ENCODE peak calls at places on chromosomes 4 and X, in seven cellular contexts. I is AG04450; Q is central memory CD8-positive, alpha-beta T cell; O is head of caudate nucleus; Y is neural crest cell; B is T-helper 17 cell; Z is NCI-H774. R is an unnamed sample.

GRCh38 chr4:142366821-142367220 is 479.3 kb downstream of the INPP4B start:
- DNase-seq in I (no peak), Q (no peak), O (no peak), Y (no peak), B (no peak), Z (no peak), R (no peak)

GRCh38 chrX:46912098-46912672 is at the start of gene JADE3:
- DNase-seq in I (no peak), Q (no peak), O (peak; percentile 49), Y (peak; percentile 55), B (no peak), Z (peak; percentile 47), R (peak; percentile 45)

GRCh38 chr4:139642364-139642763 is 23.3 kb upstream of the MGST2 start:
- DNase-seq in I (no peak), Q (no peak), O (no peak), Y (no peak), B (no peak), Z (no peak), R (no peak)

GRCh38 chrX:111394581-111394980 is 17.4 kb downstream of the DCX start:
- DNase-seq in I (no peak), Q (no peak), O (no peak), Y (no peak), B (no peak), Z (no peak), R (no peak)

GRCh38 chr4:103928370-103928769 is 208.6 kb upstream of the TACR3 start:
- DNase-seq in I (no peak), Q (no peak), O (no peak), Y (no peak), B (no peak), Z (no peak), R (no peak)

GRCh38 chrX:17038277-17038676 is 91.8 kb downstream of the REPS2 start:
- DNase-seq in I (no peak), Q (no peak), O (no peak), Y (no peak), B (no peak), Z (no peak), R (no peak)

GRCh38 chrX:148865237-148865636 is 364.8 kb downstream of the AFF2 start:
- DNase-seq in I (no peak), Q (no peak), O (no peak), Y (no peak), B (no peak), Z (no peak), R (no peak)

GRCh38 chr4:133146574-133147198 is 2.4 kb upstream of the PCDH10 start:
- DNase-seq in I (no peak), Q (no peak), O (peak; percentile 88), Y (peak; percentile 73), B (no peak), Z (no peak), R (peak; percentile 92)

GRCh38 chr4:79209822-79210635 is 115.8 kb downstream of the NAA11 start:
- DNase-seq in I (no peak), Q (no peak), O (no peak), Y (no peak), B (no peak), Z (no peak), R (no peak)

GRCh38 chr4:7043521-7044414 is 596 bp downstream of the TADA2B start:
- DNase-seq in I (no peak), Q (peak; percentile 38), O (peak; percentile 27), Y (no peak), B (peak; percentile 40), Z (peak; percentile 45), R (no peak)

GRCh38 chr4:127809173-127809800 is 27.2 kb downstream of the HSPA4L start:
- DNase-seq in I (no peak), Q (no peak), O (no peak), Y (no peak), B (no peak), Z (no peak), R (no peak)

GRCh38 chrX:120302434-120302833 is 8.8 kb downstream of the TMEM255A start:
- DNase-seq in I (no peak), Q (no peak), O (no peak), Y (no peak), B (no peak), Z (peak; percentile 43), R (no peak)

GRCh38 chr4:25608644-25609043 is 47.0 kb upstream of the SLC34A2 start:
- DNase-seq in I (no peak), Q (no peak), O (no peak), Y (no peak), B (no peak), Z (no peak), R (no peak)

GRCh38 chrX:54494970-54495813 is 842 bp downstream of the FGD1 start:
- DNase-seq in I (no peak), Q (no peak), O (no peak), Y (no peak), B (no peak), Z (no peak), R (no peak)

GRCh38 chr4:159137176-159137575 is 34.3 kb downstream of the RAPGEF2 start:
- DNase-seq in I (no peak), Q (no peak), O (no peak), Y (no peak), B (no peak), Z (peak; percentile 60), R (no peak)

GRCh38 chrX:35890699-35891098 is 28.8 kb upstream of the CFAP47 start:
- DNase-seq in I (no peak), Q (no peak), O (peak; percentile 24), Y (no peak), B (no peak), Z (peak; percentile 1), R (peak; percentile 33)

GRCh38 chrX:41559662-41560061 is 112.5 kb downstream of the NYX start:
- DNase-seq in I (peak; percentile 77), Q (no peak), O (no peak), Y (no peak), B (no peak), Z (no peak), R (no peak)

GRCh38 chr4:57139783-57140182 is 29.6 kb upstream of the IGFBP7 start:
- DNase-seq in I (no peak), Q (no peak), O (no peak), Y (no peak), B (no peak), Z (no peak), R (no peak)

GRCh38 chrX:48937065-48937907 is 18.5 kb upstream of the PIM2 start:
- DNase-seq in I (no peak), Q (peak; percentile 61), O (no peak), Y (no peak), B (peak; percentile 77), Z (no peak), R (no peak)

GRCh38 chr4:146643812-146644401 is 5.2 kb downstream of the POU4F2 start:
- DNase-seq in I (no peak), Q (no peak), O (no peak), Y (no peak), B (no peak), Z (no peak), R (no peak)

GRCh38 chr4:100657187-100657586 is 139.4 kb upstream of the EMCN start:
- DNase-seq in I (no peak), Q (no peak), O (no peak), Y (no peak), B (no peak), Z (no peak), R (no peak)

GRCh38 chrX:2928583-2929434 is at the start of gene ARSD:
- DNase-seq in I (peak; percentile 79), Q (no peak), O (peak; percentile 64), Y (peak; percentile 88), B (peak; percentile 7), Z (no peak), R (peak; percentile 57)